ENCODE peak calls at places on chromosomes 5 and 9, in four cellular contexts. One of them, this sample, is unnamed.

GRCh38 chr9:102069969-102070368 is 331.5 kb upstream of the GRIN3A start:
- DNase-seq in HepG2: no peak
- DNase-seq in H1: no peak
- DNase-seq in HCT116: no peak
- DNase-seq in this sample: no peak

GRCh38 chr5:80502795-80503194 is 14.9 kb downstream of the FAM151B start:
- DNase-seq in H1: no peak
- DNase-seq in HepG2: no peak
- DNase-seq in HCT116: no peak
- DNase-seq in this sample: no peak

GRCh38 chr5:58043607-58043945 is 416.3 kb downstream of the PLK2 start:
- DNase-seq in HepG2: no peak
- DNase-seq in HCT116: no peak
- DNase-seq in H1: no peak
- DNase-seq in this sample: no peak

GRCh38 chr5:43606351-43606750 is 3.4 kb downstream of the NNT start:
- DNase-seq in HCT116: no peak
- DNase-seq in H1: no peak
- DNase-seq in HepG2: no peak
- DNase-seq in this sample: no peak

GRCh38 chr5:74966151-74967050 is 86.0 kb downstream of the GCNT4 start:
- DNase-seq in HepG2: no peak
- DNase-seq in H1: no peak
- DNase-seq in HCT116: no peak
- DNase-seq in this sample: no peak

GRCh38 chr5:82641362-82641988 is 363.3 kb upstream of the RPS23 start:
- DNase-seq in HepG2: peak
- DNase-seq in H1: no peak
- DNase-seq in HCT116: peak
- DNase-seq in this sample: peak

GRCh38 chr5:119220576-119221197 is 135.1 kb upstream of the TNFAIP8 start:
- DNase-seq in HepG2: no peak
- DNase-seq in HCT116: no peak
- DNase-seq in H1: no peak
- DNase-seq in this sample: no peak

GRCh38 chr9:34611811-34612787 is at the start of gene RPP25L:
- DNase-seq in HCT116: peak
- DNase-seq in HepG2: peak
- DNase-seq in H1: no peak
- DNase-seq in this sample: peak

GRCh38 chr5:159186319-159186718 is 23.0 kb downstream of the RNF145 start:
- DNase-seq in HepG2: no peak
- DNase-seq in H1: no peak
- DNase-seq in HCT116: no peak
- DNase-seq in this sample: peak

GRCh38 chr5:12385095-12385494 is 480.8 kb upstream of the CTNND2 start:
- DNase-seq in HCT116: no peak
- DNase-seq in HepG2: no peak
- DNase-seq in H1: no peak
- DNase-seq in this sample: no peak

GRCh38 chr5:31731016-31731415 is 92.1 kb downstream of the PDZD2 start:
- DNase-seq in H1: peak
- DNase-seq in HCT116: no peak
- DNase-seq in HepG2: no peak
- DNase-seq in this sample: no peak

GRCh38 chr9:96565684-96566360 is 53.8 kb downstream of the CDC14B start:
- DNase-seq in HepG2: no peak
- DNase-seq in H1: no peak
- DNase-seq in HCT116: no peak
- DNase-seq in this sample: no peak

GRCh38 chr9:135888766-135889394 is 18.5 kb downstream of the CAMSAP1 start:
- DNase-seq in HCT116: no peak
- DNase-seq in H1: no peak
- DNase-seq in HepG2: no peak
- DNase-seq in this sample: no peak

GRCh38 chr9:99572529-99572928 is 249.2 kb upstream of the NR4A3 start:
- DNase-seq in H1: no peak
- DNase-seq in HepG2: no peak
- DNase-seq in HCT116: no peak
- DNase-seq in this sample: no peak

GRCh38 chr5:124738751-124739559 is 7.5 kb downstream of the ZNF608 start:
- DNase-seq in HepG2: no peak
- DNase-seq in HCT116: no peak
- DNase-seq in H1: peak
- DNase-seq in this sample: no peak

GRCh38 chr9:107711528-107711927 is 222.0 kb upstream of the KLF4 start:
- DNase-seq in HCT116: peak
- DNase-seq in HepG2: no peak
- DNase-seq in H1: no peak
- DNase-seq in this sample: no peak

GRCh38 chr9:133708770-133709611 is 29.2 kb downstream of the SARDH start:
- DNase-seq in HepG2: no peak
- DNase-seq in HCT116: no peak
- DNase-seq in H1: no peak
- DNase-seq in this sample: no peak

GRCh38 chr5:61000887-61001286 is 55.9 kb downstream of the NDUFAF2 start:
- DNase-seq in H1: no peak
- DNase-seq in HepG2: no peak
- DNase-seq in HCT116: no peak
- DNase-seq in this sample: no peak

GRCh38 chr9:77152289-77152688 is 25.0 kb upstream of the VPS13A start:
- DNase-seq in HCT116: no peak
- DNase-seq in H1: no peak
- DNase-seq in HepG2: no peak
- DNase-seq in this sample: no peak

GRCh38 chr5:10656176-10656830 is 92.4 kb downstream of the ANKRD33B start:
- DNase-seq in HepG2: no peak
- DNase-seq in H1: no peak
- DNase-seq in HCT116: no peak
- DNase-seq in this sample: no peak

GRCh38 chr5:54234304-54234938 is 76.0 kb downstream of the ARL15 start:
- DNase-seq in H1: no peak
- DNase-seq in HepG2: peak
- DNase-seq in HCT116: no peak
- DNase-seq in this sample: peak

GRCh38 chr9:118522093-118523028 is 818.2 kb downstream of the TLR4 start:
- DNase-seq in HepG2: peak
- DNase-seq in H1: peak
- DNase-seq in HCT116: no peak
- DNase-seq in this sample: no peak

GRCh38 chr5:171776747-171777419 is 8.7 kb upstream of the SMIM23 start:
- DNase-seq in H1: no peak
- DNase-seq in HCT116: no peak
- DNase-seq in HepG2: no peak
- DNase-seq in this sample: no peak

GRCh38 chr9:70668751-70669150 is 254.3 kb upstream of the KLF9 start:
- DNase-seq in HepG2: no peak
- DNase-seq in HCT116: no peak
- DNase-seq in H1: no peak
- DNase-seq in this sample: no peak

GRCh38 chr5:4879693-4880303 is 260.3 kb upstream of the ADAMTS16 start:
- DNase-seq in HCT116: peak
- DNase-seq in H1: peak
- DNase-seq in HepG2: peak
- DNase-seq in this sample: peak

GRCh38 chr9:98109052-98109451 is 10.0 kb downstream of the TRIM14 start:
- DNase-seq in H1: no peak
- DNase-seq in HCT116: no peak
- DNase-seq in HepG2: no peak
- DNase-seq in this sample: no peak

GRCh38 chr5:37803487-37803886 is 36.4 kb downstream of the GDNF start:
- DNase-seq in H1: no peak
- DNase-seq in HCT116: no peak
- DNase-seq in HepG2: no peak
- DNase-seq in this sample: no peak

GRCh38 chr9:89911721-89912604 is 307.2 kb downstream of the GADD45G start:
- DNase-seq in HepG2: no peak
- DNase-seq in H1: no peak
- DNase-seq in HCT116: no peak
- DNase-seq in this sample: no peak

GRCh38 chr5:150126921-150127265 is 28.8 kb downstream of the PDGFRB start:
- DNase-seq in HCT116: no peak
- DNase-seq in HepG2: no peak
- DNase-seq in H1: no peak
- DNase-seq in this sample: no peak

GRCh38 chr9:87963770-87964169 is 10.6 kb downstream of the CDK20 start:
- DNase-seq in HepG2: no peak
- DNase-seq in H1: no peak
- DNase-seq in HCT116: no peak
- DNase-seq in this sample: no peak

GRCh38 chr9:87957839-87958238 is 16.5 kb downstream of the CDK20 start:
- DNase-seq in HCT116: no peak
- DNase-seq in HepG2: no peak
- DNase-seq in H1: no peak
- DNase-seq in this sample: no peak

GRCh38 chr9:87958591-87958990 is 15.7 kb downstream of the CDK20 start:
- DNase-seq in HepG2: no peak
- DNase-seq in H1: no peak
- DNase-seq in HCT116: no peak
- DNase-seq in this sample: no peak

GRCh38 chr9:87964826-87965225 is 9.5 kb downstream of the CDK20 start:
- DNase-seq in HepG2: no peak
- DNase-seq in H1: no peak
- DNase-seq in HCT116: no peak
- DNase-seq in this sample: no peak

GRCh38 chr9:87959916-87960581 is 14.3 kb downstream of the CDK20 start:
- DNase-seq in H1: no peak
- DNase-seq in HCT116: no peak
- DNase-seq in HepG2: no peak
- DNase-seq in this sample: no peak
- TF ChIP-seq JUND in H1: no peak
- TF ChIP-seq JUND in HCT116: no peak
- TF ChIP-seq JUND in HepG2: no peak
- TF ChIP-seq JUND in this sample: no peak

DNA sequence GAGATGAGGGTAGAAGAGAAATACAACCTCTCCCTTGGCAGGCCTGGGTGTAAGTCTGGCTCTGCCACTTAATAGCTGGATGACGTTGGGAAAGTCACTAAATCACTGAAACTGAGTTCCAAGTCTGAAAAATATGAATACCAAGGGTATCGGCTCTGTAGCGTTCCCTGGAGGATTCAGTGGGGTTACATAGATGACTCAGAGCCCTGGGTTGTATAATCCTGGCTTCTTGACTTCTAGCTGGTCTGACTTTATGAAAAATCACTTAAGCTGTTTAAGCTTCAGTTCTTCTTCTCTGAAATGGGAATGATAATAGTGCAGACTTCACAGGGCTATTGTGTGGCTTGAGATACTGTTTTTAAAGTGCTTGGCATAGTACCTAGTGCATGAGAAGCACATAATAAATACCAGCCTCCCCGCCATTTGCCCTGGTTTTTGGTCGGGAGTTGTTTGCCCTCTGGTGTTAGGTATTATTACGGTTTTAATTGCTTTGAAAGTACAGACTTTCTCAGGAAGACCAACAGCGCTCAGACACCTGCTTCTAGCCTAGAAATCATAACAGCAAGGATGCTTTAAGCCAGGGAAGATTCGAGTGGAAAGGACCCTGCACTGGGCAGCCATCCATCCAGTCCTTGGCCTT is 43.0 kb downstream of the CYFIP2 start:
- DNase-seq in H1: no peak
- DNase-seq in HepG2: no peak
- DNase-seq in HCT116: no peak
- DNase-seq in this sample: no peak
- TF ChIP-seq JUND in H1: no peak
- TF ChIP-seq JUND in HepG2: no peak
- TF ChIP-seq JUND in HCT116: no peak
- TF ChIP-seq JUND in this sample: no peak

DNA sequence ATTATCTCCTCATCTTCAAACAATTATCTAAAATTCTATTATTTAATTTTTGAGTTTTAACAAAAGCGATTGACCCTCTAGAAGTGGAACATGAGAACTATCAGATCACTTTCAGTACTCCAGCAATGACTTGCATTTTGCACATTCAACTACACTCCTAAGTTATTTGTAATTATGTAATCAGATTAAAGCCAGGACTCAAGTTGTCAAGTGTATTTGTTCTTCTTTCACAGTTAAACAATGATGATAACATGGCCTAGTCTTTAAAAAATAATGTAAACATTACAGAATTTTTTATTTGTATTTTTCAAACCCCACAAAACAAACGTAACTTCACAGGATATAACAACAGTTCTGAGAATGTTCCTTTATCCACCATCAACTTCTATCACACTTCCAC is 2148.9 kb upstream of the ACO1 start:
- DNase-seq in HCT116: no peak
- DNase-seq in H1: no peak
- DNase-seq in HepG2: no peak
- DNase-seq in this sample: no peak
- TF ChIP-seq JUND in HCT116: no peak
- TF ChIP-seq JUND in H1: no peak
- TF ChIP-seq JUND in HepG2: no peak
- TF ChIP-seq JUND in this sample: no peak

GRCh38 chr5:172919525-172920446 is 39.4 kb upstream of the RPL26L1 start:
- DNase-seq in H1: no peak
- DNase-seq in HCT116: no peak
- DNase-seq in HepG2: no peak
- DNase-seq in this sample: no peak
- TF ChIP-seq JUND in H1: no peak
- TF ChIP-seq JUND in HCT116: no peak
- TF ChIP-seq JUND in HepG2: no peak
- TF ChIP-seq JUND in this sample: no peak

GRCh38 chr9:91949946-91950664 is at the start of gene ROR2:
- DNase-seq in HCT116: peak
- DNase-seq in H1: no peak
- DNase-seq in HepG2: no peak
- DNase-seq in this sample: peak

GRCh38 chr9:91958179-91958578 is 8.2 kb upstream of the ROR2 start:
- DNase-seq in HepG2: no peak
- DNase-seq in H1: no peak
- DNase-seq in HCT116: no peak
- DNase-seq in this sample: no peak

GRCh38 chr9:91951944-91952520 is 2.0 kb upstream of the ROR2 start:
- DNase-seq in HepG2: no peak
- DNase-seq in H1: no peak
- DNase-seq in HCT116: no peak
- DNase-seq in this sample: no peak

GRCh38 chr9:91953723-91954122 is 3.7 kb upstream of the ROR2 start:
- DNase-seq in HepG2: no peak
- DNase-seq in H1: no peak
- DNase-seq in HCT116: no peak
- DNase-seq in this sample: no peak

DNA sequence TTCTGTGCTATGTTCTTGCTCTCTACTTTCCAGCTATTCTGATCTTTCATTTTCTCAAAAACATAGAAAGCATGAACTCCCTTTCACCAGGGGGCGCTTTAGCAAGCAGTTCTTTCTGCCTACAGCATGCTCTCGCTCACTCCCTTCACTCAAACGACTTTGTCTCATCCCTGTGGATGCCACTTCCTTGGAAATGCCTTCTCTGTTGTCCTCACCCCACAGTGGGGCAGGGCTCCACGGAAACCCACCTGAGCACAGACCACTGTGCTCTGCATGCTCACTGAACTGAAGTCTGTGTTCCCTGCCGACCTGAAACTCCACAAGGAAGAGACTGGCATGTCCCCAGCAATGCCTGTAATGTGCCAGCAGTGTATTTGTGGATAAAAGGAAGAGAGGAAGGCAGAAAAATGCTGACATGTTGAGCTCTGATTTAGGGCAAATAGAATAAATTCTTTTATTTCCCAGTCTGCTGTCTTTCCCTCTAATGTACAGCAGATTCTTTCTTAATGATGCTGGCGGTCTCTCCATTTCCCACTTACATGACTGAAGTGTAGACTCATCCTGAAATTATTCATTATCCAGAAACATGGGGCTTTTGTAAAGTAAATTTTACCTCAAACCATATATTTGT is 4.9 kb upstream of the ROR2 start:
- DNase-seq in H1: no peak
- DNase-seq in HepG2: peak
- DNase-seq in HCT116: peak
- DNase-seq in this sample: peak
- TF ChIP-seq JUND in H1: no peak
- TF ChIP-seq JUND in HepG2: no peak
- TF ChIP-seq JUND in HCT116: no peak
- TF ChIP-seq JUND in this sample: no peak